ENCODE peak calls at places on chromosomes 7 and 10, in five cellular contexts. One of them, this sample, is unnamed.

GRCh38 chr10:80281784-80282505 is 7.5 kb downstream of the MAT1A start:
- DNase-seq in hepatic stellate cell: no peak
- DNase-seq in SK-N-SH: no peak
- DNase-seq in stomach: peak
- DNase-seq in HCEC 1CT: no peak
- DNase-seq in this sample: peak

GRCh38 chr7:40015790-40016296 is 65.8 kb downstream of the CDK13 start:
- DNase-seq in hepatic stellate cell: no peak
- DNase-seq in SK-N-SH: peak
- DNase-seq in stomach: no peak
- DNase-seq in HCEC 1CT: no peak
- DNase-seq in this sample: peak

GRCh38 chr7:100570954-100571828 is 2.5 kb downstream of the SAP25 start:
- DNase-seq in hepatic stellate cell: no peak
- DNase-seq in SK-N-SH: peak
- DNase-seq in stomach: no peak
- DNase-seq in HCEC 1CT: no peak
- DNase-seq in this sample: no peak

GRCh38 chr7:107742678-107743566 is 1.0 kb upstream of the CBLL1 start:
- DNase-seq in hepatic stellate cell: no peak
- DNase-seq in SK-N-SH: peak
- DNase-seq in stomach: peak
- DNase-seq in HCEC 1CT: no peak
- DNase-seq in this sample: no peak

GRCh38 chr10:51176976-51177690 is 102.8 kb downstream of the PRKG1 start:
- DNase-seq in hepatic stellate cell: peak
- DNase-seq in SK-N-SH: no peak
- DNase-seq in stomach: no peak
- DNase-seq in HCEC 1CT: peak
- DNase-seq in this sample: no peak

GRCh38 chr7:101234636-101235035 is 3.0 kb downstream of the CLDN15 start:
- DNase-seq in hepatic stellate cell: no peak
- DNase-seq in SK-N-SH: peak
- DNase-seq in stomach: peak
- DNase-seq in HCEC 1CT: no peak
- DNase-seq in this sample: no peak

GRCh38 chr10:43024942-43025700 is 51.7 kb upstream of the RET start:
- DNase-seq in hepatic stellate cell: no peak
- DNase-seq in SK-N-SH: no peak
- DNase-seq in stomach: no peak
- DNase-seq in HCEC 1CT: no peak
- DNase-seq in this sample: no peak

GRCh38 chr7:50676754-50677153 is 105.9 kb downstream of the GRB10 start:
- DNase-seq in hepatic stellate cell: no peak
- DNase-seq in SK-N-SH: no peak
- DNase-seq in stomach: no peak
- DNase-seq in HCEC 1CT: no peak
- DNase-seq in this sample: no peak

This sample was measured in mucosa of gallbladder.